ENCODE peak calls at places on chromosomes 12 and 14, in seven cellular contexts. O, N, K, P, C, I and A are unnamed samples.
A peak's percentile ranks its signal among the peaks of the same experiment; 100 is the strongest.

GRCh38 chr12:5453471-5453870 is 21.6 kb downstream of the NTF3 start:
- DNase-seq in O (no peak), I (no peak), P (no peak), N (no peak), K (no peak), C (no peak), A (no peak)

GRCh38 chr12:58034712-58035111 is 93.3 kb downstream of the ATP23 start:
- DNase-seq in O (no peak), I (no peak), N (no peak), P (peak; percentile 71), K (peak; percentile 68), C (no peak), A (no peak)

GRCh38 chr14:70926187-70926830 is 19.1 kb downstream of the PCNX1 start:
- DNase-seq in K (no peak), C (no peak), O (no peak), P (no peak), I (no peak), N (no peak), A (no peak)

GRCh38 chr14:31530136-31530535 is 31.1 kb upstream of the NUBPL start:
- DNase-seq in N (no peak), K (no peak), P (no peak), I (no peak), C (no peak), O (no peak), A (no peak)

GRCh38 chr12:55631743-55632142 is 4.9 kb upstream of the OR10P1 start:
- DNase-seq in N (no peak), O (no peak), C (no peak), K (no peak), I (no peak), P (no peak), A (no peak)

GRCh38 chr12:103960567-103961227 is 5.0 kb upstream of the TDG start:
- DNase-seq in P (no peak), N (no peak), K (peak; percentile 49), C (no peak), I (no peak), O (no peak), A (no peak)

GRCh38 chr14:61337893-61338292 is 16.5 kb downstream of the PRKCH start:
- DNase-seq in I (no peak), P (no peak), K (no peak), N (no peak), O (no peak), C (no peak), A (no peak)

GRCh38 chr12:95396849-95397498 is 77.0 kb upstream of the METAP2 start:
- DNase-seq in K (peak; percentile 78), N (no peak), P (peak; percentile 66), C (peak; percentile 18), O (no peak), I (no peak), A (peak; percentile 91)

GRCh38 chr12:127570387-127570786 is 696.6 kb upstream of the TMEM132C start:
- DNase-seq in K (no peak), I (no peak), O (no peak), P (no peak), C (no peak), N (no peak), A (no peak)

GRCh38 chr12:93947486-93947885 is 200.9 kb upstream of the PLXNC1 start:
- DNase-seq in I (no peak), N (no peak), P (no peak), C (no peak), K (no peak), O (no peak), A (no peak)

GRCh38 chr14:70827366-70828151 is 18.2 kb upstream of the MAP3K9 start:
- DNase-seq in K (peak; percentile 61), I (peak; percentile 44), N (no peak), O (no peak), P (no peak), C (no peak), A (peak; percentile 29)

GRCh38 chr14:69553221-69553620 is 21.4 kb downstream of the CCDC177 start:
- DNase-seq in K (no peak), N (no peak), P (peak; percentile 76), I (peak; percentile 65), C (no peak), O (no peak), A (peak; percentile 58)

GRCh38 chr14:99947695-99948094 is 117.5 kb upstream of the EVL start:
- DNase-seq in N (no peak), I (no peak), K (no peak), O (no peak), P (no peak), C (no peak), A (no peak)

GRCh38 chr12:56645201-56645716 is 525 bp downstream of the ATP5F1B start:
- DNase-seq in K (no peak), P (no peak), I (peak; percentile 29), N (peak; percentile 46), C (peak; percentile 25), O (no peak), A (no peak)

GRCh38 chr12:56932867-56933266 is 1.3 kb downstream of the SDR9C7 start:
- DNase-seq in P (peak; percentile 48), I (no peak), N (no peak), C (no peak), O (no peak), K (no peak), A (peak; percentile 36)

GRCh38 chr12:113239288-113239771 is 18.1 kb downstream of the TPCN1 start:
- DNase-seq in N (no peak), O (no peak), P (peak; percentile 44), K (peak; percentile 34), C (no peak), I (no peak), A (peak; percentile 8)

GRCh38 chr12:114665411-114666181 is 18.4 kb downstream of the TBX3 start:
- DNase-seq in K (peak; percentile 47), I (no peak), C (no peak), P (no peak), N (peak; percentile 59), O (no peak), A (no peak)

GRCh38 chr12:114667669-114668150 is 16.3 kb downstream of the TBX3 start:
- DNase-seq in C (no peak), O (no peak), I (no peak), K (no peak), N (no peak), P (no peak), A (no peak)

GRCh38 chr12:114668905-114669304 is 15.1 kb downstream of the TBX3 start:
- DNase-seq in N (no peak), K (peak; percentile 39), O (no peak), C (no peak), P (no peak), I (peak; percentile 63), A (no peak)

GRCh38 chr12:114668151-114668891 is 15.7 kb downstream of the TBX3 start:
- DNase-seq in C (peak; percentile 47), K (peak; percentile 98), O (no peak), N (peak; percentile 91), I (peak; percentile 96), P (peak; percentile 46), A (peak; percentile 91)

GRCh38 chr12:114666746-114667668 is 17.0 kb downstream of the TBX3 start:
- DNase-seq in N (peak; percentile 81), K (peak; percentile 34), P (no peak), O (no peak), I (peak; percentile 46), C (no peak), A (no peak)
- TF ChIP-seq EZH2 in N (peak; percentile 92), K (no peak), P (no peak), O (no peak), I (no peak), C (no peak), A (no peak)

DNA sequence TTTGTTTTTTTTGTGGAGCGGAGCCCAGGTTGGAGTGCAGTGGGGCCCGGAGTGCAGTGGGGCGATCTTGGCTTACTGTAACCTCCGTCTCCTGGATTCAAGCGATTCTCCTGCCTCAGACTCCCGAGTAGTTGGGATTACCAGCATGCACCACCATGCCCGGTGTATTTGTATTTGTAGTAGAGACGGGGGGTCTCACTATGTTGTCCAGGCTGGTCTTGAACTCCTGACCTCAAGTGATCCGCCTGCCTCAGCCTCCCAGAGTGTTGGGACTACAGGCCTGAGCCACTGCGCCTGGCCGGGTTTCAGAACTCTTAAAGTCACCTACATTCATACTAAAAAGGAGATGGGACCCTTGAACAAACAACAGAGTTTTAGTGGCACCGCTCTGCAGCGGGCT is 52.7 kb downstream of the KRT80 start:
- DNase-seq in N (no peak), K (no peak), C (no peak), O (no peak), P (no peak), I (no peak), A (no peak)
- H2AFZ ChIP-seq in N (peak overlapping the region; percentile 76), K (peak overlapping the region; percentile 32), C (peak overlapping the region; percentile 6), O (no peak overlapping the region), P (no peak overlapping the region), I (no peak overlapping the region), A (no peak overlapping the region)

GRCh38 chr12:109808876-109809646 is 24.1 kb downstream of the TRPV4 start:
- DNase-seq in C (no peak), K (no peak), N (no peak), I (no peak), O (no peak), P (no peak), A (no peak)
- TF ChIP-seq EZH2 in C (no peak), K (no peak), N (no peak), I (no peak), O (no peak), P (no peak), A (no peak)

GRCh38 chr14:23546450-23547035 is 5.0 kb downstream of the ZFHX2 start:
- DNase-seq in N (no peak), C (no peak), P (no peak), O (no peak), K (no peak), I (no peak), A (no peak)
- H2AFZ ChIP-seq in N (no peak overlapping the region), C (no peak overlapping the region), P (no peak overlapping the region), O (no peak overlapping the region), K (no peak overlapping the region), I (no peak overlapping the region), A (no peak overlapping the region)

DNA sequence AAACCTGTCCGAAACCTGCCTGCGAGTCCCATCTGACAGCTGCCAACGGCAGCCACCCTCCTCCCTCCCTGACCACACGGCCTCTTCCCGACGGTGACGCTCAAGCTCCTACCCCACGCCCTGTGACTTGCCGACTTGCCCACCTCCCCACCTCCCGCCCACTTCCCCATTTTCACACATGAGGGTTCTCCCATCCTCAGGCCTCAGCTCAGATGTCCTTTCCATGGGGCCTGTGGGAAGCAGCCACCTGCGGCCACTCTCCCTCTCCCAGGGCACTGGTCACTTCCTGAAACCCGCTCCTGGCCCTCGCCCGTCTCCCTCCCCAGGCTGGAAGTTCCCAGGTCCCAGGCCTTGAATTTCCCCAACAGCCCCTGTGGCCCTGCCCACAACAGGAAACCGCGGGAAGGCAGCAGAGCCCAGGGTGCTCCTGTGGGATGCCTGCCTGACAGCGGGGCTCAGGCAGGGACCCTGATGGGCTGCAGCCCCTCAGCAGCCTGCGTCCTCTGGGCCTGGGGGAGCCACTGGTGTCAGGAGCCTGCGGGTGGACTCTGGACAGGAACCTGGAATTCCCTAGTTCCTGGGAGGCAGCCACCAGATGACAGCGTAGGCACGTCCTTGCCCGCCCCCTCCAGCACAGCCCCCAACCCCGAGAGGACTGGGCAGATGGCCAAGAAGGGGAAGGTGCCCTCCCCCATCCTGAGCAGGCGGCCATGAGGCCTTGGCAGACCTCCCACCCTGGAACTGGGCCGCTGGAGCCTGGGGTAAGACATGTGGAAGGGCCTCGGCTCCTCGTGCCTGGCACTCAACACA is 60.6 kb upstream of the FBRSL1 start:
- DNase-seq in C (no peak), N (peak; percentile 43), K (no peak), P (no peak), O (no peak), I (peak; percentile 57), A (peak; percentile 21)
- TF ChIP-seq EZH2 in C (no peak), N (peak; percentile 2), K (no peak), P (no peak), O (no peak), I (no peak), A (peak; percentile 2)

GRCh38 chr12:13147688-13148531 is 44.4 kb upstream of the GSG1 start:
- DNase-seq in I (peak; percentile 44), K (peak; percentile 35), O (no peak), C (no peak), P (peak; percentile 84), N (no peak), A (no peak)
- H2AFZ ChIP-seq in I (no peak overlapping the region), K (no peak overlapping the region), O (no peak overlapping the region), C (no peak overlapping the region), P (no peak overlapping the region), N (peak overlapping the region; percentile 1), A (peak overlapping the region; percentile 38)